ENCODE peak calls at places on chromosome 18, in seven cellular contexts. N is transverse colon, F is GM06990, T is neuronal stem cell, D is iris pigment epithelial cell, U is NCI-H1105, C is HEK293T. E is an unnamed sample.

GRCh38 chr18:64982414-64983096 is 768.3 kb upstream of the CDH7 start:
- DNase-seq in N (no peak), F (no peak), T (no peak), D (no peak), U (no peak), C (no peak), E (no peak)

GRCh38 chr18:54641734-54642133 is 50.7 kb downstream of the DYNAP start:
- DNase-seq in N (no peak), F (no peak), T (no peak), D (no peak), U (no peak), C (no peak), E (no peak)

GRCh38 chr18:8045890-8046289 is 478.8 kb downstream of the PTPRM start:
- DNase-seq in N (no peak), F (no peak), T (no peak), D (no peak), U (no peak), C (no peak), E (no peak)

GRCh38 chr18:62131305-62131909 is 55.4 kb downstream of the PIGN start:
- DNase-seq in N (peak; percentile 52), F (no peak), T (peak; percentile 58), D (peak; percentile 64), U (peak; percentile 14), C (peak; percentile 41), E (peak; percentile 55)

GRCh38 chr18:35500113-35500512 is 2.4 kb upstream of the INO80C start:
- DNase-seq in N (no peak), F (no peak), T (no peak), D (no peak), U (no peak), C (no peak), E (no peak)

GRCh38 chr18:74540689-74541421 is 6.6 kb downstream of the CNDP1 start:
- DNase-seq in N (peak; percentile 18), F (no peak), T (no peak), D (no peak), U (no peak), C (no peak), E (no peak)

GRCh38 chr18:34697891-34698290 is 12.2 kb upstream of the DTNA start:
- DNase-seq in N (no peak), F (no peak), T (no peak), D (no peak), U (no peak), C (no peak), E (peak; percentile 42)

GRCh38 chr18:10064267-10064666 is 150.5 kb downstream of the VAPA start:
- DNase-seq in N (no peak), F (no peak), T (no peak), D (no peak), U (no peak), C (no peak), E (no peak)

GRCh38 chr18:79068299-79068945 is 772 bp upstream of the ATP9B start:
- DNase-seq in N (no peak), F (no peak), T (no peak), D (peak; percentile 28), U (no peak), C (no peak), E (no peak)

E was measured in RWPE1.